ENCODE peak calls at places on chromosomes 5 and 9, in eight cellular contexts. L is mesothelial cell of epicardium; N is thoracic aorta; H is nephron progenitor cell; S is dorsolateral prefrontal cortex; P is heart left ventricle; X is tibial nerve; G is CD4-positive, alpha-beta T cell. Y is an unnamed sample.

GRCh38 chr9:137162505-137163100 is 7.2 kb downstream of the LRRC26 start:
- DNase-seq in G (no peak), P (no peak), H (peak), S (no peak), N (no peak), L (peak), X (no peak), Y (no peak)

GRCh38 chr5:38922199-38922598 is 76.4 kb downstream of the OSMR start:
- DNase-seq in P (peak), X (peak), H (peak), L (peak), G (peak), N (no peak), S (peak), Y (peak)

GRCh38 chr9:38030658-38031057 is 38.4 kb downstream of the SHB start:
- DNase-seq in X (no peak), H (no peak), P (no peak), L (no peak), G (no peak), N (no peak), S (no peak), Y (no peak)

GRCh38 chr5:180601591-180602480 is 10.5 kb upstream of the SCGB3A1 start:
- DNase-seq in L (no peak), H (no peak), N (no peak), X (no peak), P (no peak), S (peak), G (no peak), Y (peak)

GRCh38 chr5:55903121-55903701 is 52.1 kb downstream of the IL31RA start:
- DNase-seq in P (no peak), H (no peak), N (no peak), G (peak), X (no peak), L (no peak), S (no peak), Y (peak)

GRCh38 chr9:104068546-104068945 is 25.6 kb upstream of the SMC2 start:
- DNase-seq in S (no peak), X (no peak), L (no peak), G (no peak), N (no peak), H (no peak), P (no peak), Y (no peak)

GRCh38 chr5:141877478-141878185 is 578 bp downstream of the PCDH1 start:
- DNase-seq in L (no peak), S (no peak), H (peak), N (no peak), P (no peak), G (peak), X (no peak), Y (peak)

GRCh38 chr9:19618816-19619215 is 170.0 kb downstream of the SLC24A2 start:
- DNase-seq in X (no peak), P (no peak), L (no peak), H (no peak), G (no peak), N (no peak), S (no peak), Y (no peak)

GRCh38 chr5:132227485-132228240 is at the start of gene P4HA2:
- DNase-seq in P (peak), H (peak), L (peak), N (peak), G (no peak), S (peak), X (peak), Y (peak)

GRCh38 chr5:149643781-149644180 is 62.5 kb downstream of the ARHGEF37 start:
- DNase-seq in X (no peak), G (no peak), H (no peak), L (no peak), S (no peak), N (no peak), P (no peak), Y (peak)

GRCh38 chr5:82018462-82018861 is 46.6 kb downstream of the ATG10 start:
- DNase-seq in G (no peak), N (no peak), H (no peak), S (no peak), L (no peak), X (no peak), P (peak), Y (no peak)

GRCh38 chr9:69012690-69013403 is 1.1 kb downstream of the PRKACG start:
- DNase-seq in X (no peak), L (no peak), N (no peak), S (no peak), H (no peak), P (no peak), G (no peak), Y (no peak)

GRCh38 chr9:76725181-76725580 is 39.1 kb upstream of the PCA3 start:
- DNase-seq in L (no peak), N (no peak), G (no peak), P (no peak), H (no peak), X (no peak), S (no peak), Y (no peak)

GRCh38 chr5:116361171-116361967 is 213.3 kb downstream of the SEMA6A start:
- DNase-seq in N (no peak), L (peak), H (peak), P (peak), X (no peak), S (peak), G (no peak), Y (no peak)

GRCh38 chr9:18855636-18856035 is 177.4 kb downstream of the SAXO1 start:
- DNase-seq in L (no peak), H (no peak), G (no peak), N (no peak), P (peak), X (no peak), S (no peak), Y (no peak)

GRCh38 chr9:129005336-129005997 is 22.7 kb downstream of the SH3GLB2 start:
- DNase-seq in L (no peak), X (no peak), S (no peak), G (no peak), H (no peak), P (no peak), N (no peak), Y (no peak)

GRCh38 chr9:116516456-116516855 is 170.6 kb upstream of the TRIM32 start:
- DNase-seq in L (no peak), S (no peak), X (no peak), N (no peak), G (no peak), P (no peak), H (no peak), Y (no peak)

GRCh38 chr9:21527579-21527978 is 45.5 kb upstream of the IFNE start:
- DNase-seq in H (no peak), N (no peak), S (no peak), P (no peak), G (no peak), X (no peak), L (no peak), Y (no peak)

GRCh38 chr9:76027426-76027825 is 137.0 kb downstream of the PCSK5 start:
- DNase-seq in G (no peak), X (no peak), L (no peak), N (no peak), H (no peak), S (no peak), P (no peak), Y (no peak)

GRCh38 chr9:78439866-78440830 is 143.2 kb downstream of the PSAT1 start:
- DNase-seq in X (no peak), H (no peak), S (no peak), G (no peak), N (no peak), P (no peak), L (no peak), Y (no peak)

GRCh38 chr5:180785794-180786221 is 16.8 kb downstream of the MGAT1 start:
- DNase-seq in X (no peak), L (peak), S (no peak), G (no peak), H (no peak), N (no peak), P (peak), Y (peak)

GRCh38 chr5:146751781-146752401 is 126.7 kb downstream of the PPP2R2B start:
- DNase-seq in N (no peak), G (peak), H (no peak), S (no peak), L (no peak), P (no peak), X (no peak), Y (no peak)

GRCh38 chr9:84151236-84151635 is 170.6 kb downstream of the RMI1 start:
- DNase-seq in S (no peak), H (no peak), N (no peak), P (no peak), G (no peak), L (no peak), X (no peak), Y (no peak)

GRCh38 chr5:176400382-176401156 is 12.0 kb downstream of the HIGD2A start:
- DNase-seq in N (no peak), S (no peak), P (peak), L (no peak), X (no peak), H (no peak), G (no peak), Y (no peak)

GRCh38 chr5:127785098-127785927 is 82.1 kb downstream of the CCDC192 start:
- DNase-seq in L (no peak), H (no peak), S (no peak), P (no peak), N (no peak), X (no peak), G (no peak), Y (no peak)

GRCh38 chr5:128869970-128870747 is 95.1 kb upstream of the SLC27A6 start:
- DNase-seq in G (no peak), N (no peak), L (no peak), S (no peak), H (no peak), X (no peak), P (no peak), Y (no peak)

GRCh38 chr9:84851935-84852585 is 182.5 kb downstream of the NTRK2 start:
- DNase-seq in N (peak), P (peak), G (no peak), H (no peak), L (no peak), S (no peak), X (peak), Y (no peak)

GRCh38 chr5:41695920-41696582 is 174.2 kb downstream of the OXCT1 start:
- DNase-seq in L (no peak), H (no peak), G (no peak), X (no peak), S (no peak), N (no peak), P (no peak), Y (no peak)
- TF ChIP-seq CTCF in L (peak), H (no peak), G (no peak), X (no peak), S (no peak), N (peak), P (no peak), Y (no peak)

GRCh38 chr5:168747987-168748777 is 169.0 kb upstream of the PANK3 start:
- DNase-seq in G (no peak), H (peak), L (peak), N (no peak), S (no peak), P (peak), X (no peak), Y (peak)
- TF ChIP-seq CTCF in G (no peak), H (peak), L (peak), N (peak), S (peak), P (peak), X (peak), Y (no peak)

GRCh38 chr5:124889522-124889828 is 143.0 kb upstream of the ZNF608 start:
- DNase-seq in X (no peak), N (no peak), L (no peak), S (no peak), P (no peak), H (no peak), G (no peak), Y (no peak)

GRCh38 chr5:124889850-124890249 is 143.4 kb upstream of the ZNF608 start:
- DNase-seq in H (no peak), P (no peak), L (no peak), G (no peak), S (no peak), X (no peak), N (no peak), Y (no peak)

GRCh38 chr5:124887223-124887622 is 140.8 kb upstream of the ZNF608 start:
- DNase-seq in H (no peak), G (no peak), N (no peak), X (no peak), L (no peak), S (no peak), P (no peak), Y (no peak)

GRCh38 chr5:124888622-124889521 is 142.4 kb upstream of the ZNF608 start:
- DNase-seq in H (no peak), G (no peak), X (no peak), N (no peak), S (no peak), P (no peak), L (no peak), Y (no peak)

GRCh38 chr5:124888050-124888506 is 141.6 kb upstream of the ZNF608 start:
- DNase-seq in P (no peak), X (no peak), S (no peak), H (peak), L (no peak), N (no peak), G (no peak), Y (no peak)
- TF ChIP-seq CTCF in P (no peak), X (no peak), S (no peak), H (peak), L (no peak), N (no peak), G (no peak), Y (no peak)

DNA sequence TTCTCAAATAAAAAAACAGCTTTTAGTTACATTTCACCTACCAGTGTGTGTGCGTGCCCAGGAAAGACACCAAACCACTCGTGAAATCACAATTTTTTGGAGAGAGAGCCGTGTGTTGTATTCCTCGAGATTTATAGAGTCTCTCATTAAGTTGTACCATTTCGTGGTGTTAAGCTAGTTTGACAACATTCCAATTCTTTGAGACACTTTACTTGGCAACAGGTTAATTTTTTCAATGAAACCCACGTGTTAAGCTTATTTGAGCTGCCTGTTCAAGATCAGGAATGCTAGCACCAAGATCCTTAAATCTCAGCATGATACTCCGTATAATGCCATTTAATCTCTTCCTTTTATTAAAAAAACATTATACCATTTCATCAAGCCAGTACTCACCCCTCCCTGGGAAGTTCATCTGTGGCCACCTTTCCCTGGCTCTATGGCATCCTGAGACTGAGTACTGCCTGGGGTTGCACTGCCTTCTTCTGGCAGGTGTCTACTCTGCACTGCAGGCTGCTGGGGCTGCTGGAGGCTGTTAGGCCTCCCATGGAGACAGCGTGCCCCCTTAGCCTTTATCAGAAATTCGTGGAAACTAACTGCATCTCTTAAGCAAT is 143.7 kb downstream of the ARHGAP26 start:
- DNase-seq in X (no peak), H (no peak), L (no peak), P (no peak), S (no peak), G (no peak), N (no peak), Y (no peak)
- TF ChIP-seq CTCF in X (no peak), H (no peak), L (no peak), P (no peak), S (no peak), G (no peak), N (no peak), Y (no peak)

DNA sequence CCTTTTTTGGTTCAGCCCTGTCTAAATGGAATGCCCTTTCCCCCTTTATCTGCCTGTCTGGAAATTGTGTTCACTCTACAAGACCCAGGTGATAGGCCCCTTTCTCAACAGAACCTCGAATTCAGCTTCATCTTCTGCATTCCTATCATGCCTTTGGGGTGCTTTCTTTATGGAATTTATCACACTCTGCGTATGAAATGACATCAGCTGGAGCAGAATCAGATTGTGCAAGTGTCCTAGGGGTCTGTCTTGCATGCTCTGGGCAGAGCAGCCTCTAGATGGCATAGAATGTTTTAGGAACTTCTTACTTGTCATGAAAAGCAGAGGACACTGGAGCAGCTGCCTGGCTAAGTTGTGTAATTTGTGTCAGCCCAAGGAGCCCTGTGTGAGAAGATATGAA is 84.9 kb downstream of the ISL1 start:
- DNase-seq in H (no peak), S (no peak), N (no peak), X (no peak), L (no peak), G (no peak), P (no peak), Y (no peak)
- TF ChIP-seq CTCF in H (no peak), S (no peak), N (no peak), X (no peak), L (no peak), G (no peak), P (no peak), Y (no peak)

GRCh38 chr5:162956570-162956969 is 480.8 kb upstream of the CCNG1 start:
- DNase-seq in H (no peak), P (no peak), S (no peak), L (no peak), G (no peak), N (no peak), X (no peak), Y (no peak)
- TF ChIP-seq CTCF in H (peak), P (no peak), S (no peak), L (no peak), G (no peak), N (no peak), X (no peak), Y (no peak)

GRCh38 chr5:73783823-73784222 is 157.8 kb downstream of the ARHGEF28 start:
- DNase-seq in G (no peak), H (no peak), P (no peak), L (no peak), X (no peak), S (no peak), N (no peak), Y (no peak)
- TF ChIP-seq CTCF in G (no peak), H (no peak), P (peak), L (no peak), X (no peak), S (peak), N (no peak), Y (no peak)

DNA sequence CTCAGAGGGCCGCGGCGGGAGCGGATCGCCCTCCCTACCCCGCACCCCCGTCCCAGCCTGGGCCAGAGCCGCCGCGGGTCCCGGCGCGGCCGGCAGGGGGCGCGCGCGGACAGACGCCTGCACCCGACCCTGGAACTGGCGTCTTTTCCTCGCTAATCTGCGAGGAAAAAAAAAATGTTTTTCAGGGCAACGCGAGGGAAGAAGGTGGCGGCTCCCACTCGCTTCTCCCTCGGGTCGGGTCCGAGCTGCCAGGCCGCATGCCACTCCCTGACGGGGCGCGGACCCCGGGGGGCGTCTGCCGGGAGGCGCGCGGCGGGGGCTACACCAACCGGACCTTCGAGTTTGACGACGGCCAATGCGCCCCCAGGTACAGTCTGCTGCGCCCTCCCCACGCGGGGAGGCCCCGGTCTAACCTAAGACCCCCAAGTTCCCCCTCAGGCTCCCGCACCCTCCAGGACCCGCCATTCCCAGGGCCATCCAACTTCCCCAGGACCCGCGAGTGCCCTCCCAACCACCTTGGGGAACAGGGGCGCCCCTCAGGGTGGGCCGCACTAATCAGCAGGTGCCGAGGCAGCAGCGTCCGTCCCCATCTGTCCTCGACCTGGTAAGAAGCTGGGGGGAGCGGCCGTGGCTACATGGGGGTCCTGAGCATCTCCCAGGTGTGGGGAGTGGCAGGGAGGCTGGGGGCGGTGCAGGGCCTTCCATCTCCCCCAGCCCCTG is at the start of gene KCNT1:
- DNase-seq in X (no peak), P (peak), H (peak), L (peak), N (no peak), S (no peak), G (peak), Y (no peak)
- TF ChIP-seq CTCF in X (peak), P (peak), H (peak), L (peak), N (peak), S (peak), G (peak), Y (no peak)

GRCh38 chr5:119267958-119268386 is 87.8 kb upstream of the TNFAIP8 start:
- DNase-seq in X (peak), P (peak), H (peak), L (peak), S (peak), N (peak), G (peak), Y (peak)
- TF ChIP-seq CTCF in X (peak), P (peak), H (no peak), L (no peak), S (peak), N (peak), G (peak), Y (no peak)

GRCh38 chr5:6788956-6789649 is 75.9 kb downstream of the TENT4A start:
- DNase-seq in G (no peak), L (no peak), X (no peak), H (no peak), N (no peak), P (no peak), S (no peak), Y (no peak)
- TF ChIP-seq CTCF in G (no peak), L (peak), X (peak), H (no peak), N (no peak), P (no peak), S (no peak), Y (no peak)

Y was measured in lower leg skin.